ENCODE peak calls at places on chromosomes 16 and 17, in six cellular contexts. P, H, A, Z, J and G are unnamed samples.

GRCh38 chr17:42002792-42003301 is 14.4 kb downstream of the DNAJC7 start:
- DNase-seq in J (no peak), A (peak), P (no peak), H (peak), Z (no peak), G (no peak)

GRCh38 chr16:10827691-10828341 is 9.2 kb upstream of the TVP23A start:
- DNase-seq in J (no peak), A (peak), Z (no peak), H (peak), P (no peak), G (no peak)

GRCh38 chr17:70332356-70332755 is 163.0 kb downstream of the KCNJ2 start:
- DNase-seq in J (no peak), Z (no peak), P (no peak), H (no peak), A (no peak), G (no peak)

GRCh38 chr16:26987631-26988030 is 79.1 kb upstream of the C16orf82 start:
- DNase-seq in H (peak), P (no peak), Z (no peak), J (no peak), A (peak), G (no peak)

GRCh38 chr16:65919116-65919515 is 447.4 kb upstream of the CDH5 start:
- DNase-seq in P (no peak), A (no peak), Z (no peak), H (no peak), J (no peak), G (no peak)

GRCh38 chr16:6484121-6484520 is 848.5 kb upstream of the RBFOX1 start:
- DNase-seq in Z (no peak), P (no peak), J (no peak), A (no peak), H (no peak), G (no peak)

GRCh38 chr17:1029196-1029911 is 32.4 kb downstream of the TIMM22 start:
- DNase-seq in Z (no peak), J (no peak), P (no peak), H (peak), A (peak), G (no peak)

GRCh38 chr17:32256012-32256694 is 9.5 kb upstream of the RHBDL3 start:
- DNase-seq in Z (no peak), A (peak), H (peak), P (no peak), J (no peak), G (no peak)

GRCh38 chr17:47276868-47277267 is 23.2 kb downstream of the ITGB3 start:
- DNase-seq in Z (no peak), P (no peak), A (peak), J (peak), H (peak), G (no peak)

DNA sequence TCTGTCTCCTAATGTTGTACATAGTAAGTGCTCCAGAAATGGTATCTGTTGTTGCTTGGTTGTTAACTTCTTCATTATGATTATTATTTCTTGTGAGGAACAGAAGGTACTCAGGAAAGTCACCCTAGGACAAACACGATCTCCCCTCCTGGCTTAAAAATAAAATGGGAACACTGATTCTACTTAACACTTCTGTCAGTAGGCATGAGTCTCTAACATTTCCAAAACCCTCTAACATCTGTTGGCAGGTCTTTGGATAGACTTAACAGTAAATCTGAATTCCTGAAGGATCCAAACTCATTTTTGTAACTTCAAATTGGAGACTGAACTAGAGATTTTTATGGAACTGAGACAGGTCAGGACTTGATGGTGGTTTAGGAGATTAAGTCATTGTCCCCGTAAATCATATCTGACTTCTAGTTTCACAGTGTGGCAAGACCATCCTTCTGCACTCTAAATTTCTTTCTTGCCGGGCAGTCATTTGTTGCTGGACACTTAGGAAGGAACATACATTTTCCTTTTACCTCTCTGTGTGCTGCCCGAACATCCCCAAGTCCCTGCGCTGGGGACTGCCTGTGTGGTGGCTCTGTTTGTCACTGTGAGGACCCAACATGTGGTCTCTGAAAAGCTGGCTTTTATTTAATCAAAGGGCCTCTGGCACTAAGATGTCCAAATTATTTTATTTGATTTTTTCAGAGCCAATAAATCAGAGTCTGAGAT is 149.9 kb downstream of the NPIPB5 start:
- DNase-seq in P (no peak), H (no peak), A (no peak), J (no peak), Z (no peak), G (no peak)
- TF ChIP-seq EZH2 in P (no peak), H (no peak), A (no peak), J (no peak), Z (no peak), G (no peak)

GRCh38 chr17:68199837-68200688 is 47.8 kb upstream of the AMZ2 start:
- DNase-seq in H (no peak), P (no peak), A (no peak), J (no peak), Z (no peak), G (no peak)

GRCh38 chr17:68195667-68196393 is 52.0 kb upstream of the AMZ2 start:
- DNase-seq in J (no peak), H (no peak), P (no peak), A (no peak), Z (peak), G (no peak)

GRCh38 chr17:68197997-68198930 is 49.6 kb upstream of the AMZ2 start:
- DNase-seq in J (no peak), P (no peak), Z (peak), A (no peak), H (no peak), G (no peak)

GRCh38 chr17:68198931-68199836 is 48.7 kb upstream of the AMZ2 start:
- DNase-seq in P (no peak), H (no peak), J (no peak), A (no peak), Z (peak), G (no peak)

DNA sequence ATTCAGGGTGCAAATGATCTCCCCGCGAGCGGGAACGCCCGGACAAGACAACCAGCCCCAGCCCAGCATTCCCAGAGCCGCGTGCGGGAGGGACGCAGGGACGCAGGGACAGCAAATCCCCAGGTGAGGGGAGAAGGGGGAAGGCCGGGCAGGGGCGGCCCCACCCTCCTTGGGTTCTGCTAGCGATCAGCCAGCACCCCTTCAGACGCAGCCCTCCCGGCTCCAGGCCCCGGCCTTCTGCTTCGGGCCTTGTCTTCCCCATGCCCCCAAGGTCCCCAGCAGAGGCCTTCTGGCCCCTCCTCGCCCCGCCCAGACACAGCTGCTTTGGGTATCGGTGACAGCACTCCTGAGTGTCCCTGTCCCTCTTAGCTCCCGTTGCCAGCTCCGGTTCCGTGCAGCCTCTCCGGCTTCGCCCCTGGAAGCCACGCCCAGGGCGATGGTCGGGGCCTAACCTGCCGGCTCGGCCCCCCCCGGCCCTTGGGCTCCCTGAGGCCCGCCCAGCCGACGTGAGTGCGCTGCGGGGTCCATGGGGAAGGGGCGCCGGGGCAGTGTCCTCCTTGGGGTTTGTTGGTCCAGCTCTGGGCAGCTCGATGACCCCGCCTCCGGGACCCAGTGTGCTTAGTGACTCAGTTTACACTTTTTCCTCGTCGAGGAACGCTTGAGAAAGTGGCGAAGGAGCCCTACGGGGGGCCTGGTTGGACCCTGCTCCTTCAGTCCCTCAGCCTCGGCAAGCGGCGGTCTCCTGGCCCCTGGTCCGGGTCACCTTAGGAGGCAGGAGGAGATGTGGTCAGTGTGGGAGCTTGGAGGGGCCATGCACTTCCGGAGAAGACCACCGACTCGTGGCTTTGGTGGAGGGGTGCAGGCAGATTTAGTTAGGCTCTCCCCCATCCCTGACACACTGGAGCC is 50.5 kb upstream of the AMZ2 start:
- DNase-seq in P (no peak), A (no peak), J (peak), Z (peak), H (no peak), G (no peak)
- TF ChIP-seq EZH2 in P (no peak), A (peak), J (peak), Z (peak), H (peak), G (no peak)

GRCh38 chr16:88798772-88799455 is 4.7 kb upstream of the CDT1 start:
- DNase-seq in Z (no peak), A (no peak), H (no peak), P (no peak), J (no peak), G (no peak)

GRCh38 chr16:88798073-88798472 is 5.5 kb upstream of the CDT1 start:
- DNase-seq in P (no peak), H (no peak), Z (no peak), A (no peak), J (no peak), G (no peak)

GRCh38 chr16:88796278-88796677 is 7.3 kb upstream of the CDT1 start:
- DNase-seq in H (no peak), P (no peak), A (no peak), J (no peak), Z (no peak), G (no peak)

GRCh38 chr16:88800277-88800592 is 3.4 kb upstream of the CDT1 start:
- DNase-seq in J (no peak), H (no peak), A (no peak), P (no peak), Z (no peak), G (no peak)

GRCh38 chr16:88799569-88800276 is 3.9 kb upstream of the CDT1 start:
- DNase-seq in P (no peak), A (no peak), Z (no peak), J (no peak), H (no peak), G (peak)
- TF ChIP-seq EZH2 in P (no peak), A (no peak), Z (no peak), J (no peak), H (no peak), G (no peak)

GRCh38 chr17:76137351-76138233 is 3.5 kb downstream of the FOXJ1 start:
- DNase-seq in H (no peak), J (no peak), Z (peak), P (no peak), A (no peak), G (no peak)
- TF ChIP-seq EZH2 in H (peak), J (no peak), Z (peak), P (no peak), A (peak), G (no peak)

DNA sequence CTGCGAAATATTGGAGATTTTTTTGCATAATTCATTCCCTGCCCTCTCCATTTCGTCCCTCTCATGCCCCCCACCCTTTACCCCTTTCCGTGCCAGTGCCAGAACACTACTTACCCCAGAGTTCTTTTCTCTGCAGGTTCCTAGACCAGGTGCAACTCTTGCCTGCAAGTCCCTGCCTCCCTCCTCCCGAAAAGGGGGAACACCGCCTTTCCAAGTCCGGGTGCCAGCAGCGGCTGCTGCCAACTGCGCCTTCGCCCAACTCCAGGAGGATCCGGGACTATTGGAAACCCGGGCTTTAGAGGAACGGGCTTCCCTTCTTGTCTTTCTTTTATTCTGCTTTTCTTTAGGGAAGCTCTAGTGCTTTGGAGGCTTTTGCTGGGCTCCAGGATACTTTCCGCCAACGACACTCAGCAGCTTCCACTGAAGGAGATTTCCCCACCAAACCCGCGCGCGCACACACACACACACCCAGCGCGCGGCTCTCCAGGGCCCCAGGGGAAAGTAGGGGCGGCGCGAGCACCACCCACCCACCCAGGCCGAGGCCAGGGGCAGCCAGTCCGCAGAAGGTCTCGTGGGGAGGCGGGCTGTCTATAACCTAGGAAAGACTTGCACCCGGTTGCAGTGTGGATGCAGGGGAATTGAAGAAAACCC is 770 bp upstream of the CA10 start:
- DNase-seq in P (no peak), H (no peak), A (no peak), Z (no peak), J (no peak), G (no peak)
- TF ChIP-seq EZH2 in P (no peak), H (no peak), A (no peak), Z (peak), J (peak), G (no peak)

GRCh38 chr17:48721009-48721402 is 1.3 kb downstream of the PRAC1 start:
- DNase-seq in Z (no peak), J (peak), P (no peak), H (no peak), A (no peak), G (no peak)

GRCh38 chr17:48720263-48721008 is 1.9 kb downstream of the PRAC1 start:
- DNase-seq in H (no peak), P (no peak), J (peak), Z (no peak), A (no peak), G (no peak)

GRCh38 chr17:48718781-48719641 is 3.3 kb downstream of the PRAC1 start:
- DNase-seq in H (no peak), Z (peak), P (no peak), A (no peak), J (peak), G (no peak)

GRCh38 chr17:48718162-48718780 is 4.0 kb downstream of the PRAC1 start:
- DNase-seq in A (no peak), J (peak), P (no peak), H (no peak), Z (peak), G (no peak)

GRCh38 chr17:48719642-48720262 is 2.6 kb downstream of the PRAC1 start:
- DNase-seq in A (no peak), H (no peak), P (no peak), J (peak), Z (peak), G (no peak)
- TF ChIP-seq EZH2 in A (no peak), H (no peak), P (no peak), J (no peak), Z (no peak), G (no peak)

DNA sequence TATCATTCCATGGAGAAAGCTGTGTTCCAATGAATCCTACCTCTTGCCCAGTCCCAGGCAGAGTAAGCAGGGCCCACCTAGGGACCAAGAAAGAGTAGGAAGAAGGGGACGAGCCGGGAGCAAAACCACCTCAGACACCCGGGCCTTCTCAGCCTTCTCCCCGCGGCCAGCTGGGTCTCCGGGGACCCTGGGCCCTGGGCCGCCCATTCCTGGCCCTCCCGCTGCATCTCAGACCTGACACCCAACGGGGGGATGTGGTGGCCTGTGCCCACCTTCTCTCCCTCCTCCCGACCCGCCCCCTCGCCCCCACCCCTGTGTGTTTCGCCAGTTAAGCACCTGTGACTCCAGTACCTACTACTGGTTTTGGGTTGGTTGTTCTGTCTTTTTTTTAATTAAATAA is 11.4 kb upstream of the CACNG1 start:
- DNase-seq in J (no peak), Z (no peak), P (no peak), H (no peak), A (no peak), G (no peak)
- TF ChIP-seq EZH2 in J (no peak), Z (no peak), P (no peak), H (no peak), A (no peak), G (no peak)

DNA sequence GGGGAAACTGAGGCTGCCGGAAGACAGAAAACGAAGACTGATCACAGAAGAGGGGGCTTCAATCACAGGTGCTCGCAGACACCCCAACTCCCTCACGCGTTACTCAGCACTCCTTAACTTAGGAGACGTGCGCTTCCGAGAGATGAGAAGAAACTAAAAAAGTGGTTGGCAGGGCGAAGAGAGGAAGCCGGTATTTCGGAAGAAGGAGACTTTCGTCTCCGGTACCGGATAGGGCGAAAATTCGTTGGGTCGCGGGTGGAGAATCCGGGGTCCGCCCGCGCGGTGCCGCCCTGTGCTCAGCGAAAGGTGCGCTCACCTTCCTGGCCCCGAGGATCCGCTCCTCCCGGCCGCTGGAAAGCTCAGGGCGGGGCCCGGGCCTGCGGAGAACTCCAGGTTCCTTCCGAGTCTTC is 917 bp upstream of the TBX2 start:
- DNase-seq in A (no peak), Z (no peak), J (no peak), P (no peak), H (no peak), G (no peak)
- TF ChIP-seq EZH2 in A (peak), Z (peak), J (peak), P (no peak), H (no peak), G (no peak)

GRCh38 chr17:50916026-50916707 is 50.0 kb upstream of the TOB1 start:
- DNase-seq in J (no peak), A (no peak), P (no peak), Z (no peak), H (no peak), G (no peak)

GRCh38 chr17:50911890-50912289 is 45.7 kb upstream of the TOB1 start:
- DNase-seq in Z (no peak), J (no peak), P (no peak), A (no peak), H (no peak), G (no peak)

GRCh38 chr17:50911450-50911849 is 45.3 kb upstream of the TOB1 start:
- DNase-seq in H (no peak), A (no peak), P (no peak), J (no peak), Z (no peak), G (no peak)

GRCh38 chr17:50914510-50914849 is 48.3 kb upstream of the TOB1 start:
- DNase-seq in J (no peak), A (no peak), P (no peak), H (no peak), Z (no peak), G (no peak)

DNA sequence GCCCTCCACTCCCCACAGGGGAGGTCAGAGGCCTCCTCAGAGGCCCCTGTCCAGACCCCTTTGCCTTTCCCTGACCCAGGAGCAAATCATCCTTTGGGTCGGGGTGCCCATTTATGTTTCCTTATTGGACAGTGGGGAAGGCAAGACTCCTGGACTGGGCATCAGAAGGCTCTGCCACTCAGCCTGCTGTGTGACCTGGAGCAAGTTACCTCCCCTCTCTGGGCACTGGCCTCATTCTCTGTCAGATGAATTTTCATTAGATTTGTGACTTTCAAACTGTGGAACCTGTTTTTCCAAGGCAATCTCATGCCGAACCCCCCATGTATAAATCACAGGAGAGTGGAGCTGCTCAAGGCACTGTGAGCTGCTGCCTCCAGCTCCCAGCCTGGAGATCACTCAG is 47.0 kb upstream of the TOB1 start:
- DNase-seq in A (no peak), H (no peak), P (no peak), J (no peak), Z (no peak), G (no peak)
- TF ChIP-seq EZH2 in A (no peak), H (no peak), P (no peak), J (no peak), Z (no peak), G (no peak)

GRCh38 chr17:68196394-68197090 is 51.3 kb upstream of the AMZ2 start:
- DNase-seq in Z (no peak), J (no peak), P (no peak), H (no peak), A (no peak), G (no peak)
- TF ChIP-seq EZH2 in Z (peak), J (peak), P (no peak), H (no peak), A (peak), G (no peak)